ENCODE peak calls at places on chromosome 6, in eight cellular contexts. One of them, this sample, is unnamed.

GRCh38 chr6:64257586-64257985 is 622.0 kb downstream of the PHF3 start:
- DNase-seq in renal cortical epithelial cell: no peak
- DNase-seq in NT2/D1: no peak
- DNase-seq in mesendoderm: no peak
- DNase-seq in omental fat pad: no peak
- DNase-seq in ACHN: no peak
- DNase-seq in uterus: no peak
- DNase-seq in OCI-LY7: no peak
- DNase-seq in this sample: no peak

GRCh38 chr6:151647871-151648639 is 154.2 kb downstream of the CCDC170 start:
- DNase-seq in OCI-LY7: peak; percentile 25
- DNase-seq in NT2/D1: peak; percentile 30
- DNase-seq in renal cortical epithelial cell: no peak
- DNase-seq in omental fat pad: no peak
- DNase-seq in uterus: no peak
- DNase-seq in ACHN: no peak
- DNase-seq in mesendoderm: peak; percentile 95
- DNase-seq in this sample: no peak

GRCh38 chr6:147170269-147170668 is 33.9 kb upstream of the STXBP5 start:
- DNase-seq in OCI-LY7: no peak
- DNase-seq in uterus: no peak
- DNase-seq in mesendoderm: no peak
- DNase-seq in ACHN: no peak
- DNase-seq in NT2/D1: no peak
- DNase-seq in omental fat pad: no peak
- DNase-seq in renal cortical epithelial cell: peak; percentile 94
- DNase-seq in this sample: no peak

GRCh38 chr6:161462148-161462547 is 188.3 kb upstream of the AGPAT4 start:
- DNase-seq in renal cortical epithelial cell: peak; percentile 94
- DNase-seq in omental fat pad: no peak
- DNase-seq in uterus: no peak
- DNase-seq in ACHN: peak; percentile 86
- DNase-seq in NT2/D1: no peak
- DNase-seq in mesendoderm: no peak
- DNase-seq in OCI-LY7: no peak
- DNase-seq in this sample: no peak

GRCh38 chr6:17389274-17389847 is 4.0 kb upstream of the CAP2 start:
- DNase-seq in mesendoderm: no peak
- DNase-seq in NT2/D1: no peak
- DNase-seq in omental fat pad: no peak
- DNase-seq in OCI-LY7: no peak
- DNase-seq in ACHN: no peak
- DNase-seq in uterus: no peak
- DNase-seq in renal cortical epithelial cell: no peak
- DNase-seq in this sample: no peak

GRCh38 chr6:11632795-11633511 is 95.4 kb downstream of the TMEM170B start:
- DNase-seq in mesendoderm: peak; percentile 48
- DNase-seq in ACHN: no peak
- DNase-seq in renal cortical epithelial cell: peak; percentile 70
- DNase-seq in omental fat pad: no peak
- DNase-seq in OCI-LY7: no peak
- DNase-seq in uterus: no peak
- DNase-seq in NT2/D1: no peak
- DNase-seq in this sample: peak; percentile 79

GRCh38 chr6:40936810-40937209 is 102.2 kb downstream of the UNC5CL start:
- DNase-seq in NT2/D1: no peak
- DNase-seq in OCI-LY7: no peak
- DNase-seq in renal cortical epithelial cell: peak; percentile 99
- DNase-seq in omental fat pad: no peak
- DNase-seq in ACHN: peak; percentile 46
- DNase-seq in uterus: no peak
- DNase-seq in mesendoderm: no peak
- DNase-seq in this sample: no peak

GRCh38 chr6:50655848-50656453 is 57.4 kb upstream of the TFAP2D start:
- DNase-seq in uterus: no peak
- DNase-seq in NT2/D1: no peak
- DNase-seq in OCI-LY7: peak; percentile 19
- DNase-seq in mesendoderm: peak; percentile 22
- DNase-seq in omental fat pad: no peak
- DNase-seq in renal cortical epithelial cell: peak; percentile 18
- DNase-seq in ACHN: peak; percentile 21
- DNase-seq in this sample: no peak

GRCh38 chr6:112298816-112299281 is 44.5 kb upstream of the LAMA4 start:
- DNase-seq in renal cortical epithelial cell: peak; percentile 97
- DNase-seq in uterus: no peak
- DNase-seq in OCI-LY7: no peak
- DNase-seq in ACHN: peak; percentile 18
- DNase-seq in omental fat pad: no peak
- DNase-seq in NT2/D1: no peak
- DNase-seq in mesendoderm: peak; percentile 36
- DNase-seq in this sample: no peak

GRCh38 chr6:134943567-134944111 is 6.3 kb downstream of the ALDH8A1 start:
- DNase-seq in ACHN: no peak
- DNase-seq in mesendoderm: no peak
- DNase-seq in omental fat pad: no peak
- DNase-seq in NT2/D1: no peak
- DNase-seq in renal cortical epithelial cell: no peak
- DNase-seq in uterus: no peak
- DNase-seq in OCI-LY7: no peak
- DNase-seq in this sample: no peak